ENCODE peak calls at places on chromosome 11, in six cellular contexts. A, D, W, X, L and J are unnamed samples.

GRCh38 chr11:111977141-111978027 is 40.2 kb downstream of the DIXDC1 start:
- DNase-seq in A (peak; percentile 31), D (peak; percentile 9), W (peak; percentile 26), X (peak; percentile 46), L (peak; percentile 71), J (peak; percentile 51)

GRCh38 chr11:78030429-78031325 is 7.6 kb upstream of the KCTD14 start:
- DNase-seq in A (no peak), D (no peak), W (peak; percentile 83), X (peak; percentile 78), L (peak; percentile 94), J (peak; percentile 95)

GRCh38 chr11:37973926-37974325 is 1375.9 kb upstream of the RAG2 start:
- DNase-seq in A (no peak), D (no peak), W (peak; percentile 24), X (peak; percentile 16), L (no peak), J (no peak)

GRCh38 chr11:64856382-64857227 is 12.2 kb upstream of the CDC42BPG start:
- DNase-seq in A (peak; percentile 89), D (no peak), W (peak; percentile 91), X (peak; percentile 62), L (peak; percentile 58), J (peak; percentile 62)

GRCh38 chr11:109798521-109798920 is 294.7 kb upstream of the ZC3H12C start:
- DNase-seq in A (no peak), D (no peak), W (no peak), X (no peak), L (no peak), J (no peak)

GRCh38 chr11:100340416-100341323 is 346.4 kb upstream of the ARHGAP42 start:
- DNase-seq in A (no peak), D (no peak), W (no peak), X (no peak), L (no peak), J (peak; percentile 54)

GRCh38 chr11:12110714-12111481 is 508 bp downstream of the MICAL2 start:
- DNase-seq in A (no peak), D (no peak), W (peak; percentile 39), X (peak; percentile 49), L (no peak), J (peak; percentile 30)

GRCh38 chr11:84714316-84714780 is 912.8 kb downstream of the DLG2 start:
- DNase-seq in A (peak; percentile 28), D (no peak), W (peak; percentile 65), X (peak; percentile 34), L (no peak), J (peak; percentile 80)

GRCh38 chr11:121134758-121135312 is 33.8 kb downstream of the TECTA start:
- DNase-seq in A (no peak), D (no peak), W (no peak), X (no peak), L (no peak), J (no peak)

GRCh38 chr11:46133119-46133518 is 11.9 kb upstream of the PHF21A start:
- DNase-seq in A (no peak), D (no peak), W (no peak), X (no peak), L (no peak), J (no peak)

GRCh38 chr11:31806186-31806943 is 4.8 kb downstream of the PAX6 start:
- DNase-seq in A (no peak), D (no peak), W (no peak), X (no peak), L (no peak), J (no peak)

GRCh38 chr11:130115218-130115617 is 44.4 kb upstream of the ST14 start:
- DNase-seq in A (no peak), D (no peak), W (no peak), X (peak; percentile 67), L (no peak), J (peak; percentile 37)

GRCh38 chr11:67178421-67178820 is 59.4 kb downstream of the KDM2A start:
- DNase-seq in A (no peak), D (no peak), W (no peak), X (no peak), L (no peak), J (no peak)

GRCh38 chr11:41499429-41499828 is 40.0 kb upstream of the LRRC4C start:
- DNase-seq in A (no peak), D (no peak), W (no peak), X (no peak), L (no peak), J (peak; percentile 22)

GRCh38 chr11:34324466-34324865 is 33.3 kb downstream of the ABTB2 start:
- DNase-seq in A (no peak), D (no peak), W (no peak), X (no peak), L (no peak), J (no peak)

GRCh38 chr11:42239102-42239501 is 779.6 kb upstream of the LRRC4C start:
- DNase-seq in A (no peak), D (no peak), W (no peak), X (peak; percentile 69), L (no peak), J (no peak)

GRCh38 chr11:97683733-97684132 is 1293.9 kb downstream of the JRKL start:
- DNase-seq in A (no peak), D (no peak), W (no peak), X (no peak), L (no peak), J (no peak)

GRCh38 chr11:106943089-106943488 is 75.2 kb downstream of the GUCY1A2 start:
- DNase-seq in A (no peak), D (no peak), W (no peak), X (no peak), L (no peak), J (no peak)

GRCh38 chr11:9399466-9399865 is 15.0 kb downstream of the IPO7 start:
- DNase-seq in A (no peak), D (no peak), W (no peak), X (no peak), L (no peak), J (no peak)

GRCh38 chr11:10979529-10979928 is 121.7 kb upstream of the ZBED5 start:
- DNase-seq in A (no peak), D (no peak), W (no peak), X (no peak), L (no peak), J (no peak)

GRCh38 chr11:120337133-120337895 is 1.1 kb downstream of the ARHGEF12 start:
- DNase-seq in A (no peak), D (no peak), W (no peak), X (no peak), L (peak; percentile 12), J (peak; percentile 47)

GRCh38 chr11:1825039-1825740 is 9.6 kb upstream of the SYT8 start:
- DNase-seq in A (no peak), D (no peak), W (peak; percentile 79), X (no peak), L (no peak), J (no peak)

GRCh38 chr11:114133548-114134329 is 74.2 kb downstream of the ZBTB16 start:
- DNase-seq in A (no peak), D (no peak), W (no peak), X (peak; percentile 70), L (no peak), J (no peak)

GRCh38 chr11:59551651-59552521 is 40.5 kb downstream of the OR4D9 start:
- DNase-seq in A (no peak), D (no peak), W (no peak), X (peak; percentile 90), L (no peak), J (peak; percentile 92)

GRCh38 chr11:67439321-67440228 is 2.1 kb upstream of the PTPRCAP start:
- DNase-seq in A (peak; percentile 74), D (no peak), W (peak; percentile 45), X (peak; percentile 10), L (no peak), J (peak; percentile 60)

GRCh38 chr11:63670738-63671321 is 346 bp downstream of the ATL3 start:
- DNase-seq in A (no peak), D (peak; percentile 24), W (peak; percentile 75), X (no peak), L (peak; percentile 38), J (no peak)

GRCh38 chr11:58786693-58787092 is 55.0 kb upstream of the GLYAT start:
- DNase-seq in A (no peak), D (no peak), W (no peak), X (no peak), L (no peak), J (no peak)

GRCh38 chr11:64333556-64333955 is 6.4 kb upstream of the CCDC88B start:
- DNase-seq in A (no peak), D (no peak), W (no peak), X (no peak), L (no peak), J (no peak)

GRCh38 chr11:93485983-93486382 is 57.2 kb downstream of the SMCO4 start:
- DNase-seq in A (no peak), D (no peak), W (no peak), X (no peak), L (no peak), J (no peak)

GRCh38 chr11:93489841-93490240 is 53.4 kb downstream of the SMCO4 start:
- DNase-seq in A (no peak), D (no peak), W (no peak), X (no peak), L (no peak), J (no peak)